ENCODE peak calls at places on chromosomes 4 and X, in seven cellular contexts. Q, R, A, T, H, W and E are unnamed samples.

GRCh38 chr4:177408023-177408422 is 34.2 kb downstream of the AGA start:
- DNase-seq in Q (no peak), R (no peak), A (no peak), T (no peak), H (no peak), W (no peak), E (no peak)

GRCh38 chr4:7256989-7257810 is 64.9 kb downstream of the SORCS2 start:
- DNase-seq in Q (no peak), R (peak; percentile 17), A (no peak), T (no peak), H (no peak), W (no peak), E (no peak)

GRCh38 chr4:20299515-20299914 is 47.8 kb downstream of the SLIT2 start:
- DNase-seq in Q (no peak), R (peak; percentile 76), A (peak; percentile 50), T (no peak), H (no peak), W (no peak), E (peak; percentile 2)

GRCh38 chrX:154370300-154370881 is 4.0 kb downstream of the FLNA start:
- DNase-seq in Q (no peak), R (peak; percentile 50), A (peak; percentile 50), T (no peak), H (no peak), W (no peak), E (no peak)

GRCh38 chrX:47621851-47622250 is 2.2 kb upstream of the SYN1 start:
- DNase-seq in Q (no peak), R (no peak), A (no peak), T (no peak), H (no peak), W (no peak), E (no peak)

GRCh38 chrX:40688976-40689375 is 41.6 kb upstream of the CXorf38 start:
- DNase-seq in Q (no peak), R (no peak), A (no peak), T (no peak), H (no peak), W (no peak), E (no peak)

GRCh38 chrX:27565992-27566391 is 24.2 kb upstream of the DCAF8L2 start:
- DNase-seq in Q (peak; percentile 41), R (peak; percentile 94), A (peak; percentile 19), T (no peak), H (no peak), W (no peak), E (no peak)

GRCh38 chr4:130210871-130211270 is 1114.9 kb downstream of the C4orf33 start:
- DNase-seq in Q (no peak), R (peak; percentile 65), A (no peak), T (no peak), H (no peak), W (no peak), E (no peak)

GRCh38 chr4:80532674-80533333 is 197.3 kb downstream of the CFAP299 start:
- DNase-seq in Q (no peak), R (no peak), A (no peak), T (no peak), H (no peak), W (no peak), E (no peak)

GRCh38 chrX:98068210-98068609 is 1184.5 kb downstream of the RPA4 start:
- DNase-seq in Q (peak; percentile 48), R (no peak), A (peak; percentile 32), T (no peak), H (no peak), W (no peak), E (no peak)

GRCh38 chrX:119236599-119237525 is 777 bp downstream of the PGRMC1 start:
- DNase-seq in Q (peak; percentile 44), R (peak; percentile 46), A (peak; percentile 56), T (no peak), H (no peak), W (peak; percentile 45), E (no peak)

GRCh38 chrX:10620121-10620699 is at the start of gene MID1:
- DNase-seq in Q (peak; percentile 90), R (peak; percentile 87), A (peak; percentile 89), T (no peak), H (peak; percentile 54), W (peak; percentile 64), E (no peak)

GRCh38 chr4:8666581-8666980 is 74.0 kb downstream of the CPZ start:
- DNase-seq in Q (peak; percentile 25), R (no peak), A (no peak), T (no peak), H (no peak), W (peak; percentile 10), E (no peak)

GRCh38 chr4:14810121-14810520 is 192.2 kb upstream of the CPEB2 start:
- DNase-seq in Q (no peak), R (no peak), A (no peak), T (no peak), H (no peak), W (no peak), E (no peak)

GRCh38 chrX:72030431-72030830 is 101.3 kb downstream of the RTL5 start:
- DNase-seq in Q (no peak), R (no peak), A (no peak), T (no peak), H (no peak), W (no peak), E (no peak)

GRCh38 chrX:119488749-119489148 is 20.5 kb downstream of the SLC25A5 start:
- DNase-seq in Q (peak; percentile 75), R (peak; percentile 65), A (peak; percentile 49), T (no peak), H (peak; percentile 41), W (peak; percentile 47), E (peak; percentile 7)

GRCh38 chr4:1644906-1645657 is 39.0 kb downstream of the FAM53A start:
- DNase-seq in Q (peak; percentile 69), R (peak; percentile 75), A (peak; percentile 50), T (no peak), H (peak; percentile 21), W (no peak), E (peak; percentile 88)

GRCh38 chrX:31658360-31658759 is 586.5 kb upstream of the FTHL17 start:
- DNase-seq in Q (no peak), R (peak; percentile 49), A (no peak), T (no peak), H (no peak), W (no peak), E (no peak)

GRCh38 chr4:140837742-140838141 is 81.6 kb upstream of the TBC1D9 start:
- DNase-seq in Q (no peak), R (no peak), A (no peak), T (no peak), H (no peak), W (no peak), E (no peak)

GRCh38 chr4:12242354-12242753 is 813.7 kb upstream of the HS3ST1 start:
- DNase-seq in Q (no peak), R (peak; percentile 59), A (no peak), T (no peak), H (no peak), W (no peak), E (no peak)

GRCh38 chrX:41734530-41734929 is 10.5 kb downstream of the GPR82 start:
- DNase-seq in Q (peak; percentile 55), R (peak; percentile 19), A (peak; percentile 33), T (no peak), H (no peak), W (no peak), E (no peak)

GRCh38 chr4:1772869-1773538 is 20.1 kb upstream of the FGFR3 start:
- DNase-seq in Q (no peak), R (no peak), A (no peak), T (no peak), H (no peak), W (no peak), E (no peak)

GRCh38 chr4:88028961-88029360 is 21.5 kb downstream of the PKD2 start:
- DNase-seq in Q (no peak), R (no peak), A (no peak), T (no peak), H (no peak), W (no peak), E (no peak)

GRCh38 chr4:111492501-111492900 is 652.8 kb upstream of the FAM241A start:
- DNase-seq in Q (no peak), R (peak; percentile 6), A (no peak), T (no peak), H (no peak), W (no peak), E (no peak)

GRCh38 chrX:42855262-42855661 is 77.3 kb upstream of the PPP1R2C start:
- DNase-seq in Q (no peak), R (no peak), A (no peak), T (no peak), H (no peak), W (no peak), E (no peak)

DNA sequence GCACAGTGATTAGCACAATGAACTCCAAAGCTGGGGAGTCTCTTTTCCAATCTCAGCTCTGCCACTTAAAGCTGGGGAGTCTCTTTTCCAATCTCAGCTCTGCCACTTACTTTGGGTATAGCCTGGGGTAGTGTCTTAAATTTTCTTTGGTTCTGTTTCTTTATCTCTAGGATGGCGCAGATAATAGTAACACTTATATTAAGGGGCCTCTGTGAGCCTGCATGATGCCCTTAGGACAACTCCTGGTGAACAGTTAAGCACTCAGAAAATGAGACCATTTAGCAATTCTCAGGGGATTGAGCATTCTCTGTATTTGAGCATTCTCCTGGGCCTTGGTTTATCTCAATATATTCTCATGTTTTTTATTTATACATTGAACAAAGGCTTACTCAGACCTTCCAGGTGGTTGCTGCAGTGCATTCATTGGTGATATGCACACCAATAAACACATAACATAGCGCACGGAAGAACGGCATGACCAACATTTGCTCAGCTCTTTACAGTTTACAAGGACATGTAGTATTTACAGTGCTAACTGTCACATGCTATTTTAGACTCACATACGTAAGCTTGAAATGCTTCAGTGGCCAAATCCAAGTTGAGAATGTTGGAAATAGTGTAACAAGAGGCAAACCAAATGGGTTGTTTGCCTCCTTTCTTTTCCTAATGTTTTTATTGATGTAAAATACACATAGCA is 1722.6 kb upstream of the AGA start:
- DNase-seq in Q (no peak), R (no peak), A (no peak), T (no peak), H (no peak), W (no peak), E (no peak)
- H3K27ac ChIP-seq in Q (no peak overlapping the region), R (no peak overlapping the region), A (no peak overlapping the region), T (no peak overlapping the region), H (no peak overlapping the region), W (no peak overlapping the region), E (no peak overlapping the region)

DNA sequence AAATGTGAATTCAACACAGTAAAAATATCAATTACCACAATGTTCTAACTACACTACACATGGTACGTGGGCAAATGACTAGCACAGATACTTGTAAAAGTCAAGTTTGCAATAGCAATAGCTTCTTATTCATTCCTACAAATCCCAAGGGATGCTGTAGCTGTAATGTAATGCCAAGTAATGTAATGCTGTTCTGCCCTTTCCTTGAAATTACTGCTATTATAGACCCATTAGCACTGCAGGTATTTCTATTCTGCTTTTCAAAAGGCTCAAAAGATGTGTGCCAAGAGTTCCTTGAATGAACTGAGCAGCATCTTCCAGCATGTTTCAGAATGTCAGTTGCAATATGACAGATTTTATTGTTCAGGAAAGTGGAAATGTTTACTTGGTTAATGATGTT is 129.9 kb upstream of the BANK1 start:
- DNase-seq in Q (no peak), R (no peak), A (no peak), T (no peak), H (no peak), W (no peak), E (no peak)
- H3K27ac ChIP-seq in Q (no peak overlapping the region), R (no peak overlapping the region), A (no peak overlapping the region), T (no peak overlapping the region), H (no peak overlapping the region), W (no peak overlapping the region), E (no peak overlapping the region)

GRCh38 chr4:39522068-39522467 is 5.2 kb downstream of the UGDH start:
- DNase-seq in Q (no peak), R (no peak), A (no peak), T (no peak), H (no peak), W (no peak), E (no peak)
- H3K27ac ChIP-seq in Q (no peak overlapping the region), R (no peak overlapping the region), A (no peak overlapping the region), T (no peak overlapping the region), H (no peak overlapping the region), W (no peak overlapping the region), E (no peak overlapping the region)

GRCh38 chr4:125390727-125391126 is 76.0 kb downstream of the FAT4 start:
- DNase-seq in Q (no peak), R (no peak), A (no peak), T (no peak), H (no peak), W (no peak), E (no peak)
- H3K27ac ChIP-seq in Q (no peak overlapping the region), R (no peak overlapping the region), A (no peak overlapping the region), T (no peak overlapping the region), H (peak overlapping the region; percentile 61), W (peak overlapping the region; percentile 57), E (no peak overlapping the region)